ENCODE peak calls at places on chromosomes 1 and 21, in six cellular contexts. E, C, O, V, J and M are unnamed samples.
A peak's percentile ranks its signal among the peaks of the same experiment; 100 is the strongest.

GRCh38 chr1:37484325-37485051 is 10.1 kb downstream of the ZC3H12A start:
- DNase-seq in E (no peak), C (no peak), O (no peak), V (peak; percentile 55), J (no peak), M (no peak)

GRCh38 chr1:87155648-87156047 is 173.0 kb upstream of the LMO4 start:
- DNase-seq in E (no peak), C (no peak), O (no peak), V (no peak), J (no peak), M (no peak)

GRCh38 chr1:87766737-87767136 is 438.1 kb downstream of the LMO4 start:
- DNase-seq in E (no peak), C (no peak), O (no peak), V (no peak), J (peak; percentile 48), M (no peak)

GRCh38 chr21:44985441-44986401 is 45.9 kb downstream of the SLX9 start:
- DNase-seq in E (no peak), C (no peak), O (no peak), V (no peak), J (no peak), M (no peak)

GRCh38 chr1:156489166-156489934 is 11.2 kb downstream of the MEF2D start:
- DNase-seq in E (no peak), C (peak; percentile 77), O (no peak), V (no peak), J (peak; percentile 36), M (peak; percentile 68)

GRCh38 chr1:160778976-160779375 is 17.0 kb upstream of the LY9 start:
- DNase-seq in E (no peak), C (no peak), O (no peak), V (no peak), J (no peak), M (no peak)

GRCh38 chr1:160376525-160377131 is 9.8 kb downstream of the NHLH1 start:
- DNase-seq in E (peak; percentile 37), C (peak; percentile 85), O (peak; percentile 65), V (no peak), J (peak; percentile 72), M (no peak)

GRCh38 chr1:241738284-241738683 is 86.2 kb downstream of the WDR64 start:
- DNase-seq in E (no peak), C (no peak), O (no peak), V (no peak), J (no peak), M (no peak)

GRCh38 chr1:115159958-115160357 is 70.7 kb upstream of the TSPAN2 start:
- DNase-seq in E (no peak), C (no peak), O (no peak), V (no peak), J (no peak), M (no peak)

GRCh38 chr1:154557939-154558609 is 388 bp downstream of the UBE2Q1 start:
- DNase-seq in E (no peak), C (no peak), O (peak; percentile 32), V (peak; percentile 53), J (peak; percentile 18), M (peak; percentile 56)

GRCh38 chr1:157113631-157114030 is 14.0 kb upstream of the ETV3L start:
- DNase-seq in E (no peak), C (no peak), O (no peak), V (no peak), J (no peak), M (no peak)

GRCh38 chr1:228031276-228031995 is 24.6 kb downstream of the WNT3A start:
- DNase-seq in E (no peak), C (no peak), O (no peak), V (no peak), J (no peak), M (peak; percentile 12)

GRCh38 chr1:35111106-35111505 is 31.9 kb downstream of the ZMYM1 start:
- DNase-seq in E (peak; percentile 60), C (no peak), O (no peak), V (no peak), J (peak; percentile 92), M (no peak)

GRCh38 chr1:100609849-100610248 is 71.9 kb downstream of the GPR88 start:
- DNase-seq in E (no peak), C (no peak), O (no peak), V (no peak), J (no peak), M (no peak)

GRCh38 chr1:228317411-228317828 is 89.2 kb downstream of the TRIM11 start:
- DNase-seq in E (no peak), C (no peak), O (no peak), V (no peak), J (no peak), M (no peak)

GRCh38 chr1:235017719-235018118 is 110.9 kb downstream of the TOMM20 start:
- DNase-seq in E (no peak), C (no peak), O (no peak), V (no peak), J (peak; percentile 64), M (no peak)

GRCh38 chr1:116674761-116675160 is 7.2 kb upstream of the IGSF3 start:
- DNase-seq in E (no peak), C (no peak), O (no peak), V (no peak), J (no peak), M (no peak)

GRCh38 chr1:40701684-40702083 is 10.2 kb downstream of the NFYC start:
- DNase-seq in E (no peak), C (no peak), O (no peak), V (no peak), J (no peak), M (no peak)

GRCh38 chr1:241356519-241357365 is at the start of gene RGS7:
- DNase-seq in E (peak; percentile 10), C (peak; percentile 86), O (peak; percentile 60), V (no peak), J (peak; percentile 41), M (peak; percentile 21)

GRCh38 chr1:64877151-64877550 is 89.2 kb downstream of the JAK1 start:
- DNase-seq in E (no peak), C (no peak), O (no peak), V (no peak), J (no peak), M (no peak)

GRCh38 chr1:234613128-234613875 is 3.3 kb upstream of the IRF2BP2 start:
- DNase-seq in E (no peak), C (no peak), O (no peak), V (no peak), J (peak; percentile 92), M (peak; percentile 48)

GRCh38 chr1:228154685-228155571 is 5.2 kb downstream of the GJC2 start:
- DNase-seq in E (no peak), C (no peak), O (no peak), V (no peak), J (no peak), M (no peak)

DNA sequence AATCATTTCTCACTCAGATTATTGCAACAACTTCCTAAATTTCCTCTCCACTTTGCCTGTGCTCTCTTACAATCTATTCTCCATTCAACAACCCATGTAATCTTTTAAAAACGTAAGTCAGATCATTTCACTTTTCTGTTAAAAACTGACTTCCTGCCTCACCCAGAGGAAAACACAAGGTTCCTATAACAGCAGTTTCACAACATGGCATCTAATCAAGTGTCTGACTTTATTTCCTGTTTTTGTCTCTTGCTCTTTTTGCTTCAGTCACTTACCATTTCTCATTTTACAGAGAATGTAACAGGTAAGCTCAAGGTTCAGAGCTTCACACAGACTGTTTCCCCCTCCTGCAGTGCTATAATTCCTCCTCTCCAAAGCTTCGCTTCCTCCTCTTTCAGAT is 560.7 kb downstream of the LRRIQ3 start:
- DNase-seq in E (no peak), C (no peak), O (peak; percentile 45), V (no peak), J (no peak), M (no peak)
- H3K9me3 ChIP-seq in E (no peaks in the 10 kb centered on the region), C (no peaks in the 10 kb centered on the region), O (no peaks in the 10 kb centered on the region), V (no peaks in the 10 kb centered on the region), J (no peaks in the 10 kb centered on the region), M (no peaks in the 10 kb centered on the region)

GRCh38 chr21:20572582-20572981 is 425.6 kb upstream of the NCAM2 start:
- DNase-seq in E (no peak), C (no peak), O (no peak), V (no peak), J (no peak), M (no peak)

DNA sequence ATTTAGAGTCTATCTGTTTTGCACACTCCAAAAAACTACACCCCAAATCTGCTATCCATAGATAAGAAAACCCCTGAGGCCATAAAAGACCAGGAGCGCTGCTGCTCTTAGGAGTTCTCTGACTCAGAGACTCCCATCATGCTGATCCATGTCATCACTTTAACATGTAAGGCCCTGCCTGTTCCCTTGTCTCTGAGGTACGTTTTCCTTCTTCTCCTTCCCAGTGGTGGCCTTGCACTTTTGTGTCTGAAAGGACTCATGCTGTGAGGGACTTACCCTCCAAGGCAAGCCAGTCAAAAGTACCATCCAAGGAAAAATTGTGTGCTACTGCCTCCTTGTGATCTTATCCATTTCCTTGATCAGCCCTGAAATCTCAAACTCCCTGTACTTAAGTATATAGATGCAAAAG is 427.4 kb upstream of the NCAM2 start:
- DNase-seq in E (no peak), C (peak; percentile 78), O (no peak), V (no peak), J (no peak), M (no peak)
- TF ChIP-seq CTCF in E (no peak), C (peak; percentile 53), O (no peak), V (no peak), J (no peak), M (no peak)

DNA sequence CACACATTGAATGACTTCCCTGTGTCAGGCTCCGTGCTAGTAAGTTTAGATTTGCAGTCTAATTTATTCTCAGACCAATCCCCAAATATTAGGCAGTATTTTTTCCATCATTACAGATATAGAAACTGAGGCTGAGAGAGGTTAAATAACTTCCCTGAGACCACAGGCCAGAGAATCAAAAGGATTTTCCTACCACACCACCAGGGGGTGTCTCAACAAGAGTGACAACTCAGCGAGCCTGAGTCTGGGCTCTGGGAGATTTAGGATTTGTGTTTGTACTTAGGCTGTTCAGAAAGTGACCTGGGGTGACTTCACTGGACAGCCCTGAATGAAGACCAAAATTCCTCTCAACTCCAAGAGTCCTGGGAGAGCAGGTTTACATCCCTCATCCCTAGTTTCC is 13.3 kb upstream of the LCE5A start:
- DNase-seq in E (no peak), C (no peak), O (no peak), V (no peak), J (no peak), M (no peak)
- H3K9me3 ChIP-seq in E (peaks cover 36% of the 10 kb centered on the region), C (peaks cover 5% of the 10 kb centered on the region), O (no peaks in the 10 kb centered on the region), V (no peaks in the 10 kb centered on the region), J (no peaks in the 10 kb centered on the region), M (no peaks in the 10 kb centered on the region)

GRCh38 chr1:24255226-24255625 is 63.9 kb upstream of the GRHL3 start:
- DNase-seq in E (no peak), C (no peak), O (no peak), V (no peak), J (no peak), M (no peak)

GRCh38 chr1:24251501-24251900 is 64.4 kb upstream of the IFNLR1 start:
- DNase-seq in E (no peak), C (no peak), O (no peak), V (no peak), J (no peak), M (no peak)

GRCh38 chr1:24252185-24252584 is 65.1 kb upstream of the IFNLR1 start:
- DNase-seq in E (no peak), C (no peak), O (no peak), V (no peak), J (no peak), M (peak; percentile 21)

GRCh38 chr1:24254783-24255182 is 64.4 kb upstream of the GRHL3 start:
- DNase-seq in E (no peak), C (no peak), O (no peak), V (no peak), J (no peak), M (no peak)

DNA sequence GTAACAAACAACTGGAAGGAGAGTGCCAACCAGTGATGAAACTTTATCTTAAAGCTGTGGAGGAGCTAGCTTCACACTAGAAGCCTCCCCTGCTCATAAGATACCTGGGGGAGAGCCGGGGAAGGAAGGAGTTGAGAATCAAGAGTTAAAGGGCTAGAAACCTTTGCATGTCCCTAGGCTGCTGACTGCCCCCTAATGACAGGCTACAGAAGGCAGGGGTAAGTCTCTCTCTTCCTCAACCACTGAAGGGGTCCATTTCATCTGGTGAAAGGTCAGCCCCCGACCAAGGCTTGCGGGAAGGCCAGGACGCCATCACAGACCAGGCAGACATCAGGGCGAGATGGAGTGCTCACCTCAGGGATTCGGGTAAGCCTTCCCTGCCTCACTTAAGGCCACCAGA is 65.6 kb upstream of the GRHL3 start:
- DNase-seq in E (no peak), C (no peak), O (no peak), V (no peak), J (no peak), M (no peak)
- TF ChIP-seq CTCF in E (no peak), C (peak; percentile 30), O (no peak), V (no peak), J (no peak), M (no peak)